ENCODE peak calls at places on chromosomes 1 and 21, in five cellular contexts. Q is foreskin keratinocyte; I is ureter; G is T1000; L is activated T-cell treated with anti-CD3 and anti-CD28 coated beads, Interleukin-2, amount 50 U/mL, for 1 hour. X is an unnamed sample.

GRCh38 chr1:13898406-13898805 is 198.4 kb downstream of the PRDM2 start:
- DNase-seq in Q (no peak), G (no peak), I (no peak), L (no peak), X (no peak)

GRCh38 chr1:15941044-15941840 is 34.7 kb downstream of the ZBTB17 start:
- DNase-seq in Q (no peak), L (no peak), I (no peak), G (no peak), X (no peak)

GRCh38 chr1:222617367-222617951 is 438 bp upstream of the MIA3 start:
- DNase-seq in G (peak; percentile 94), Q (peak; percentile 76), L (peak; percentile 91), I (peak; percentile 93), X (peak; percentile 95)

GRCh38 chr1:53442297-53442696 is 16.9 kb upstream of the DMRTB1 start:
- DNase-seq in I (no peak), Q (no peak), L (no peak), G (peak; percentile 20), X (no peak)

GRCh38 chr1:15173863-15174614 is 20.5 kb downstream of the TMEM51 start:
- DNase-seq in I (no peak), G (no peak), Q (peak; percentile 73), L (no peak), X (no peak)

GRCh38 chr1:58909162-58909560 is 125.3 kb upstream of the JUN start:
- DNase-seq in G (no peak), I (no peak), L (no peak), Q (peak; percentile 63), X (no peak)

GRCh38 chr1:55580845-55581332 is 365.7 kb upstream of the USP24 start:
- DNase-seq in I (no peak), Q (peak; percentile 85), L (no peak), G (peak; percentile 30), X (no peak)

GRCh38 chr1:90580176-90580575 is 136.9 kb downstream of the BARHL2 start:
- DNase-seq in L (no peak), G (no peak), I (peak; percentile 58), Q (peak; percentile 34), X (no peak)

GRCh38 chr1:196423612-196424011 is 184.6 kb downstream of the KCNT2 start:
- DNase-seq in Q (no peak), G (no peak), I (no peak), L (no peak), X (no peak)

GRCh38 chr1:56285554-56286402 is 293.6 kb downstream of the PLPP3 start:
- DNase-seq in Q (no peak), L (no peak), G (no peak), I (no peak), X (no peak)

GRCh38 chr1:184970691-184971161 is 3.6 kb downstream of the NIBAN1 start:
- DNase-seq in L (no peak), Q (no peak), I (no peak), G (no peak), X (no peak)

GRCh38 chr1:96973605-96974004 is 252.0 kb downstream of the PTBP2 start:
- DNase-seq in Q (no peak), L (no peak), G (peak; percentile 29), I (no peak), X (no peak)

GRCh38 chr1:21534674-21535378 is 25.6 kb downstream of the ALPL start:
- DNase-seq in G (no peak), L (no peak), Q (peak; percentile 45), I (peak; percentile 62), X (peak; percentile 44)

GRCh38 chr1:168163670-168164069 is 15.1 kb upstream of the TIPRL start:
- DNase-seq in G (no peak), I (no peak), L (no peak), Q (no peak), X (no peak)

GRCh38 chr1:233290609-233291008 is 4.9 kb downstream of the PCNX2 start:
- DNase-seq in G (no peak), Q (no peak), L (no peak), I (no peak), X (no peak)

GRCh38 chr1:219123041-219123440 is 50.6 kb upstream of the LYPLAL1 start:
- DNase-seq in I (no peak), L (no peak), G (no peak), Q (no peak), X (no peak)

GRCh38 chr1:27388337-27389005 is 4.0 kb upstream of the GPR3 start:
- DNase-seq in G (peak; percentile 34), L (peak; percentile 79), I (peak; percentile 79), Q (no peak), X (peak; percentile 37)

GRCh38 chr1:164702664-164703063 is 143.7 kb downstream of the PBX1 start:
- DNase-seq in I (no peak), Q (no peak), L (no peak), G (no peak), X (no peak)

GRCh38 chr1:170461762-170462384 is 70.1 kb upstream of the GORAB start:
- DNase-seq in L (no peak), Q (peak; percentile 42), I (no peak), G (no peak), X (no peak)

GRCh38 chr1:24186993-24187790 is at the start of gene IFNLR1:
- DNase-seq in L (peak; percentile 74), G (no peak), I (peak; percentile 69), Q (no peak), X (peak; percentile 40)

GRCh38 chr21:33265664-33266049 is 510 bp upstream of the IL10RB start:
- DNase-seq in L (no peak), I (no peak), Q (peak; percentile 14), G (no peak), X (peak; percentile 74)

GRCh38 chr1:41239988-41240610 is 2.0 kb downstream of the SCMH1 start:
- DNase-seq in Q (no peak), L (no peak), I (no peak), G (no peak), X (no peak)

GRCh38 chr1:93111561-93111960 is 32.5 kb downstream of the MTF2 start:
- DNase-seq in G (no peak), I (no peak), Q (no peak), L (no peak), X (no peak)

GRCh38 chr1:225882699-225883615 is 777 bp upstream of the TMEM63A start:
- DNase-seq in Q (peak; percentile 16), G (no peak), I (peak; percentile 64), L (no peak), X (no peak)